ENCODE peak calls at places on chromosomes 12 and 14, in four cellular contexts. O is K562, W is GM12878, F is HL-60. K is an unnamed sample.

GRCh38 chr12:49750027-49750977 is 8.9 kb downstream of the TMBIM6 start:
- DNase-seq in W (peak), F (peak), O (no peak), K (no peak)

GRCh38 chr12:121240484-121241202 is 30.7 kb downstream of the P2RX4 start:
- DNase-seq in F (peak), W (no peak), O (peak), K (no peak)

GRCh38 chr12:90947869-90948268 is 7.1 kb downstream of the CCER1 start:
- DNase-seq in W (no peak), O (no peak), F (no peak), K (no peak)

GRCh38 chr12:32031109-32031508 is 71.9 kb downstream of the RESF1 start:
- DNase-seq in O (peak), F (no peak), W (no peak), K (no peak)

GRCh38 chr14:87868920-87869319 is 124.1 kb downstream of the GALC start:
- DNase-seq in O (no peak), W (no peak), F (no peak), K (no peak)

GRCh38 chr12:114657597-114657920 is 26.4 kb downstream of the TBX3 start:
- DNase-seq in F (no peak), W (no peak), O (no peak), K (no peak)

GRCh38 chr12:1829306-1829900 is 9.0 kb downstream of the LRTM2 start:
- DNase-seq in F (no peak), W (no peak), O (no peak), K (no peak)

GRCh38 chr14:85622106-85622505 is 92.2 kb downstream of the FLRT2 start:
- DNase-seq in W (no peak), O (no peak), F (no peak), K (no peak)

GRCh38 chr12:25694072-25694471 is 141.0 kb upstream of the LMNTD1 start:
- DNase-seq in O (no peak), W (no peak), F (no peak), K (no peak)

GRCh38 chr14:73461478-73462077 is 3.2 kb upstream of the NUMB start:
- DNase-seq in F (no peak), O (no peak), W (no peak), K (no peak)

GRCh38 chr14:73462078-73462715 is 3.9 kb upstream of the NUMB start:
- DNase-seq in O (peak), F (peak), W (no peak), K (no peak)

GRCh38 chr14:73465833-73466532 is 7.6 kb upstream of the NUMB start:
- DNase-seq in W (no peak), F (peak), O (no peak), K (no peak)

GRCh38 chr14:73462815-73463214 is 4.5 kb upstream of the NUMB start:
- DNase-seq in O (peak), W (no peak), F (no peak), K (no peak)

GRCh38 chr14:73463411-73463810 is 5.1 kb upstream of the NUMB start:
- DNase-seq in F (peak), O (no peak), W (no peak), K (no peak)
- TF ChIP-seq SPI1 in F (no peak), O (no peak), W (no peak), K (no peak)

GRCh38 chr12:89161553-89161952 is 190.7 kb downstream of the DUSP6 start:
- DNase-seq in F (peak), W (no peak), O (no peak), K (no peak)

GRCh38 chr12:89162704-89163261 is 189.5 kb downstream of the DUSP6 start:
- DNase-seq in W (peak), F (peak), O (no peak), K (no peak)

GRCh38 chr12:89157413-89157812 is 194.9 kb downstream of the DUSP6 start:
- DNase-seq in F (no peak), O (no peak), W (no peak), K (no peak)

GRCh38 chr12:89163918-89164317 is 188.4 kb downstream of the DUSP6 start:
- DNase-seq in O (no peak), W (no peak), F (peak), K (no peak)

GRCh38 chr12:89160716-89161123 is 191.6 kb downstream of the DUSP6 start:
- DNase-seq in O (no peak), F (peak), W (no peak), K (no peak)
- TF ChIP-seq SPI1 in O (no peak), F (peak), W (peak), K (peak)

GRCh38 chr14:101183376-101184103 is 280.0 kb upstream of the RTL1 start:
- DNase-seq in F (no peak), O (peak), W (no peak), K (no peak)
- TF ChIP-seq SPI1 in F (no peak), O (no peak), W (no peak), K (no peak)

DNA sequence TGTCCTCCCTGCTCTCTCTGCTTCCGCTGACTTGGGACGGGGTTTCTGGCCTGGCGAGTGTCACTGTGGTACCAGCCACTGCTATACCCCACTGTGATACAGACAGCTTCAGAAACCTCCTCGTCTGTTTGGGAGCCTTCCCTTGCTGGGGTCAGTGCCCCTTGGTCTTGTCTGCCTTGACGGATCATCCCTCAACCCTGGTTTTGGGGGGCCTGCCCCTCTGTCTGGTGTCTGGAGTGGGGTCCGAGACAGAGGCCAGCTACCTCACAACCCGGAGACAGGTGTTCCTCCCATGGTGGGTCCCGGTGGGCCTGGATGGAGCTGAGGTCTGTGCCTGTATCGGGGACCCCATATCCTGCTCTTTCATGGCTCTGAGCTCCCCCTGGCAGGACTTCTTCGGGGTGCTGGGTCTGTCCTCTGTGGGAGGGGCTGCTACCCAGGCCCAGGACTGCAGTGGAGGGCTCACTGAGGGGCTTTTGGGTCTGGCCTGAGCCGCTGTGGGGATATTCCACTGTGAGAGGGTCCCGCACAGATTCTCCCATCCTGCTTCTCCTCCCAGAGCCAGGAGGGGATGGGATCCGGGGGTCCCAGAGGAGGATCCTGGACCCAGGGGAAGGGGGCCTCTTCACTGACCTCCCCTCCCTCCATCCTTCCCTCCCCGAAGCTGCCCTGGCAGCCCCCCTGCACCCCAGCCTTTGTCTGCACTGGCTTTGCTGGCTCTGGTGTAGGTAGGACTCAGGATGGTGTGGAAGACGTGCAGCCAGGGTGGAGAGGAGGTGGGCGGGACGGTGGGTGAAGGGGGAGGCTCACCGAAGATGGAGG is 365.5 kb downstream of the TMEM121 start:
- DNase-seq in F (no peak), W (no peak), O (peak), K (no peak)
- TF ChIP-seq SPI1 in F (no peak), W (no peak), O (no peak), K (no peak)

K was measured in GM12891.